ENCODE peak calls at places on chromosomes 16 and 17, in ten cellular contexts. Y is OCI-LY7; H is tibial artery; G is left lung; F is aorta; A is small intestine; Q is naive thymus-derived CD4-positive, alpha-beta T cell; J is NT2/D1; R is mammary epithelial cell; C is cardiac muscle cell. P is an unnamed sample. For H3K4me1, the result is how much of the 10 kb centered on the place peaks cover.

GRCh38 chr17:78396436-78397335 is 18.2 kb downstream of the PGS1 start:
- DNase-seq in J (no peak), F (peak), A (no peak), C (no peak), H (peak), R (no peak), Q (no peak), G (no peak), Y (no peak), P (no peak)

GRCh38 chr17:78227455-78227916 is 3.9 kb upstream of the TMEM235 start:
- DNase-seq in Q (no peak), H (no peak), A (no peak), Y (no peak), G (no peak), C (no peak), F (no peak), J (no peak), R (no peak), P (no peak)

GRCh38 chr17:15512310-15512709 is 44.9 kb upstream of the CDRT4 start:
- DNase-seq in Y (no peak), F (no peak), G (no peak), R (no peak), A (no peak), H (no peak), Q (no peak), J (no peak), C (no peak), P (no peak)

GRCh38 chr17:81399481-81400153 is 4.4 kb downstream of the BAHCC1 start:
- DNase-seq in Y (no peak), R (no peak), A (no peak), C (no peak), J (no peak), G (peak), F (no peak), H (no peak), Q (no peak), P (no peak)

GRCh38 chr17:28334176-28334575 is 1.1 kb downstream of the IFT20 start:
- DNase-seq in H (no peak), Y (no peak), R (no peak), C (no peak), A (no peak), F (no peak), J (no peak), G (no peak), Q (no peak), P (no peak)

GRCh38 chr17:1095093-1095852 is 84.5 kb downstream of the ABR start:
- DNase-seq in C (no peak), Y (no peak), G (peak), H (no peak), F (no peak), A (no peak), J (no peak), R (no peak), Q (no peak), P (no peak)

GRCh38 chr16:85316321-85316919 is 204.1 kb upstream of the CIBAR2 start:
- DNase-seq in A (peak), J (peak), Q (no peak), F (peak), Y (peak), G (no peak), C (peak), R (peak), H (peak), P (peak)

GRCh38 chr16:85969159-85969558 is 70.2 kb downstream of the IRF8 start:
- DNase-seq in Y (no peak), G (no peak), Q (no peak), A (no peak), C (no peak), J (no peak), H (no peak), R (peak), F (no peak), P (no peak)

GRCh38 chr16:58418601-58419000 is 26.3 kb downstream of the GINS3 start:
- DNase-seq in H (no peak), Q (no peak), A (no peak), Y (peak), C (no peak), F (no peak), J (no peak), R (peak), G (no peak), P (no peak)

GRCh38 chr16:11717811-11718210 is 24.8 kb downstream of the TXNDC11 start:
- DNase-seq in A (no peak), Q (no peak), G (no peak), J (no peak), H (no peak), R (no peak), C (no peak), Y (peak), F (no peak), P (no peak)

GRCh38 chr17:81254955-81255717 is 16.0 kb downstream of the NDUFAF8 start:
- DNase-seq in A (peak), H (peak), J (no peak), Y (no peak), C (peak), G (peak), F (peak), Q (no peak), R (no peak), P (peak)

GRCh38 chr16:87240211-87241134 is 76.7 kb downstream of the C16orf95 start:
- DNase-seq in A (no peak), C (no peak), F (no peak), H (peak), Y (no peak), J (no peak), Q (no peak), G (no peak), R (peak), P (no peak)

GRCh38 chr16:69338557-69339288 is 641 bp downstream of the COG8 start:
- DNase-seq in G (no peak), H (peak), J (no peak), C (no peak), Q (no peak), F (peak), Y (no peak), R (no peak), A (no peak), P (no peak)

GRCh38 chr17:66415366-66416206 is 113.2 kb downstream of the PRKCA start:
- DNase-seq in R (no peak), G (no peak), Y (no peak), C (no peak), H (no peak), Q (peak), F (no peak), A (peak), J (no peak), P (no peak)

GRCh38 chr16:972316-973002 is 1.7 kb upstream of the LMF1 start:
- DNase-seq in R (peak), Q (no peak), H (no peak), A (peak), Y (no peak), J (no peak), G (peak), F (no peak), C (no peak), P (no peak)

GRCh38 chr17:19345067-19345460 is 17.5 kb downstream of the B9D1 start:
- DNase-seq in Q (no peak), J (no peak), H (no peak), R (no peak), Y (no peak), F (no peak), C (no peak), A (no peak), G (no peak), P (no peak)

GRCh38 chr17:31488264-31488981 is 96.9 kb downstream of the RAB11FIP4 start:
- DNase-seq in C (no peak), Q (no peak), G (peak), R (peak), A (peak), Y (peak), F (no peak), H (no peak), J (no peak), P (no peak)

GRCh38 chr17:50292465-50292864 is 18.2 kb downstream of the TMEM92 start:
- DNase-seq in F (no peak), H (no peak), C (no peak), Q (no peak), Y (no peak), A (no peak), R (no peak), G (no peak), J (no peak), P (no peak)

GRCh38 chr16:3864562-3864961 is 16.0 kb downstream of the CREBBP start:
- DNase-seq in R (no peak), J (no peak), Y (no peak), Q (no peak), A (no peak), G (no peak), H (no peak), F (no peak), C (no peak), P (no peak)

GRCh38 chr16:3868967-3869366 is 11.5 kb downstream of the CREBBP start:
- DNase-seq in F (no peak), C (no peak), Y (no peak), Q (no peak), A (no peak), J (no peak), R (no peak), G (no peak), H (no peak), P (no peak)

GRCh38 chr16:3868556-3868955 is 12.0 kb downstream of the CREBBP start:
- DNase-seq in Y (no peak), R (no peak), A (no peak), J (no peak), G (no peak), Q (no peak), F (no peak), H (no peak), C (no peak), P (no peak)

GRCh38 chr16:3865241-3865640 is 15.3 kb downstream of the CREBBP start:
- DNase-seq in G (no peak), R (no peak), A (no peak), F (no peak), J (no peak), Q (no peak), H (no peak), C (no peak), Y (no peak), P (no peak)

GRCh38 chr16:3866703-3867431 is 13.6 kb downstream of the CREBBP start:
- DNase-seq in C (no peak), A (no peak), F (no peak), H (no peak), Q (no peak), R (no peak), G (no peak), Y (no peak), J (no peak), P (no peak)
- H3K4me1 ChIP-seq in C (under half), A (under half), F (under half), H (under half), Q (half or more), R (under half), G (half or more), Y (under half), J (under half), P (half or more)

GRCh38 chr17:21033350-21033749 is 9.5 kb downstream of the USP22 start:
- DNase-seq in F (no peak), H (no peak), Y (no peak), J (no peak), R (no peak), Q (no peak), A (no peak), C (no peak), G (no peak), P (no peak)
- H3K4me1 ChIP-seq in F (under half), H (half or more), Y (half or more), J (under half), R (half or more), Q (half or more), A (under half), C (half or more), G (half or more), P (under half)

DNA sequence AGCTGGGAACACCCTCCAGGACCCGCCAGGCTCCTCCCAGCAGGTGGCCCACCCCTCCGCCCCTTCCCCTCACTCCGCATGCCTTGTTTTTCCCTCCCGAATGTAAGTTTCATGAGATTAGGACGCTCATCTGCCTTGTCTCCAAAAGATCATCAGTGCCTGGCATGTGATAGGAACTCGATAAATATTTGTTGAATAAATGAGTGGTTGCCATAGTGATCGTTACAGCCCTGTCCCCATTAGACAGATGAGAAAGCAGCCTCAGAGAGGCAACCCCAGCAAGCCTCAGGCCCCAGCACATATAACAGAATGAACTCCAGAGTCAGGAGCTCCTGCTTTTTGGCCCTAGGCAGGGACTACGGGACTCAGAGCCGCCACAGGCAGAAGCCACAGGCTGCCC is 5.0 kb downstream of the CAMKK1 start:
- DNase-seq in C (no peak), G (no peak), R (no peak), J (no peak), H (no peak), F (no peak), Y (no peak), A (no peak), Q (no peak), P (no peak)
- H3K4me1 ChIP-seq in C (under half), G (half or more), R (under half), J (under half), H (under half), F (under half), Y (under half), A (under half), Q (under half), P (half or more)

DNA sequence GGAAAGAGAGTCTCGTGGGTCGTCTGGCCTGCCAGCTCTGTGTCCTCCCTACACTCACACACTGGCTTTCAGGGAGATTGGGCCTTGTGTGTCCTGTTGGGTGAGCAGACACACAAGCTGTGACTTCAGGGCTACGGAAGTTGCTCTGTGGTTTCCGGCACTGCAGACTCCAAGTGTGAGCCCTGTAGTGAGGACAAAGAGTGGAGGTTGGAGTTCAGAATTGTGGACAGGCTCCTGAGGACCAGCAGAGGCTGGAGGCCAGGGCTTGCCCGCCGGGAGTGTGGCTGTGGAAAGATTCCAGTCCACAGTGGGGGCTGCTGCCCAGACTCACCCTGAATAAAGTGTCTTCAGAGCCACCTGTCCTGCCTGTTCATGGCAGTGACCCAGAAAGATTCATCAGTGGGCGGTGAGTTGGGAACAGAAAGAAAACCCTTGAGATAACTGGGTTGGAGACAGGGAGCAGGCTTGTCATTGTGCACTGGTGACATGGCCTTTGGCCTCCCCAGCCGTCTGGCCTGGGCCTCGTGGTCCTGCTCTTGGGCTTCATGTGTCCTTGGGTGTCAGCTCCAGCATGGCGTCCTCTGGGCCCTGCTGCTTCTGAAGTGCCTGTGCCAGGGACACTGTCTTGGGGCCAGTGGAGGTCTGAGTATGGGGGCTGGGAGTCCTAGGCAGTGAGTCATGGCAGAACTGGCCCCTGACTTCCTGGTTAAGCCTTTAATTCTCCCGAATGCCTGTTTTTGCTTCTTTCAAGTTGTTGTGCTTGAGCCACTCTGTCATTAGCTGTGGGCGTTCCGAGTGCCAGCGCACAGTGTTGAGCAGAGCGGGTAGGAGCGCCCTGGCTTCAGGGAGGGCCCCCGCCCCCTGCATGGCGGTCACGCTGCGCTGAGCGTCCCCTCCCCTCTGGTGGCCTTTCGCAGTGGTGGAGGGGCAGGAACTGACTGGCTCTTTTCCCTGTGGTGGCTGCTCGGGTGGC is 19.9 kb upstream of the ZNF750 start:
- DNase-seq in H (peak), Q (peak), G (peak), A (peak), J (no peak), Y (peak), R (no peak), F (peak), C (peak), P (peak)
- H3K4me1 ChIP-seq in H (under half), Q (under half), G (under half), A (under half), J (under half), Y (half or more), R (under half), F (under half), C (under half), P (under half)

GRCh38 chr17:17826340-17826708 is 10.5 kb downstream of the SREBF1 start:
- DNase-seq in F (no peak), Q (no peak), C (no peak), A (no peak), Y (no peak), R (no peak), H (no peak), J (no peak), G (no peak), P (no peak)
- H3K4me1 ChIP-seq in F (under half), Q (half or more), C (under half), A (under half), Y (half or more), R (half or more), H (under half), J (under half), G (half or more), P (half or more)

GRCh38 chr17:37711113-37711512 is 33.7 kb downstream of the HNF1B start:
- DNase-seq in Q (no peak), J (no peak), Y (no peak), F (no peak), G (no peak), H (no peak), R (no peak), A (no peak), C (no peak), P (no peak)

GRCh38 chr17:37706446-37706845 is 38.4 kb downstream of the HNF1B start:
- DNase-seq in H (no peak), J (no peak), Q (no peak), Y (no peak), C (no peak), R (no peak), A (no peak), F (no peak), G (no peak), P (no peak)

GRCh38 chr17:37710344-37710886 is 34.4 kb downstream of the HNF1B start:
- DNase-seq in G (no peak), R (no peak), Q (no peak), C (no peak), A (peak), F (no peak), H (no peak), Y (peak), J (peak), P (peak)

GRCh38 chr17:37708008-37708615 is 36.7 kb downstream of the HNF1B start:
- DNase-seq in H (no peak), R (no peak), Y (no peak), Q (no peak), A (peak), F (no peak), C (no peak), G (no peak), J (no peak), P (no peak)

DNA sequence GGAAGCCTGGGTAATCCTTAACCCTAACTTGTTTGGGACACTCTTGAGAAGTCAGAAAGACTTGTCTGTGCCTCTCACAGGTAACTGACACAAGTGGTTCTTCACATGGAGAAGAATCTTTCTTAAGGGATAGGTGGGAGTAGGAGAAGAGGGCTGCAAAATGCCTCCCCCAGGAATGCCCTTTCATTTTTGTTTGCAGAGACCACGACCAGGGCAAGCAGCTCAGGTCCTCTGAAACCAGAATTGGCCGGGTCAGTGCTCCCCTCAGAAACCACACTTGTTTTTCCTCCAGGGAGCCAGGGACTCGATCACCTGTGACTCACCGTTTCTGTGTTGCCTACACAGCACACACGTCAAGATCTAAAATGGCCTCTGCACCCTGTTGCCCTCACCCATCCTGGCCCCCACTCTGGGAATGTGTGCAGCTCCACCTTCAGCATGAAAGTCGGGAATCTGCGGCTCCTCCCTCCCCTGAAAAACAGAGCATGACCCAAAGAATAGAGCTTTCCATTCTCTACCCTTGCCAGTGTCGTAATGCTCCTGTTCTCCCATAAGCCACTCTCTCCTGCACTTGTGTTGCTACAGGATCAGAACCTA is 36.1 kb downstream of the HNF1B start:
- DNase-seq in Q (no peak), R (peak), C (no peak), F (no peak), A (peak), J (no peak), G (no peak), H (no peak), Y (no peak), P (no peak)
- H3K4me1 ChIP-seq in Q (under half), R (under half), C (under half), F (under half), A (under half), J (under half), G (under half), H (under half), Y (under half), P (under half)

DNA sequence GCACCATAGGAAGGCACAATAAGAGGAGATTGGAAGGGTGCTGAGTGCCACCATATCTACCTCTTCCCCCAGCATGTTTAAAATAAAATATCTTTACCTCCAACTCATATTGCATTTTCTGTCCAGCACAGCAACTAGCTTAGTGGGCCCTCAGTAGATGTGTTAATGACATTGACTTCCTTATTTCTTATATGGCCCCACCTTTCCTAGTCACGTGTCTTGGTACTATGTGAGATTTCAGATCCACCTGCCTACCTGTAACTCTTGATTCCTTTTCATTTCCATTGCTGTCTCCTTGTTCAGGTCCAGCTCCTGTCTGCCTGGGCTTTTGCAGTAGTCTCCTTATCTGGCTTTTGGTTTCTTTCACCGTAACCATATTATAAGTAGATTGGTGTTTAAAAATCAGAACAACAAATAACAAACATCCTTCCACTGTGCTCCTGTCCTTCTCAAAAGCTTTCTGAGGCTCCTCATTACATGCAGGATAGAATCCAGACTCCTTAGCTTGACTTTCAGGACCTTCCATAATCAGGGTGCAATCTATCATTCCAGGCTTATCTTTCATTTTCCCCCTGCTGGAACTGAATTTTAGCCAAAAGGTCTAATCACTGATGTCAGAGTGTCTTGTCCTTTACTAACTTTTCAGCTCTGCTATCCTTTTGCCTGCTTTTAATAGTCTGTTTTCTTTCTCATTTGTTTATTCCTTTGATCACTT is 71.3 kb downstream of the FTO start:
- DNase-seq in A (peak), H (no peak), F (no peak), G (no peak), C (no peak), R (no peak), Q (no peak), J (no peak), Y (no peak), P (no peak)
- H3K4me1 ChIP-seq in A (under half), H (under half), F (under half), G (half or more), C (half or more), R (half or more), Q (under half), J (under half), Y (under half), P (under half)